ENCODE peak calls at places on chromosomes 6 and 20, in ten cellular contexts. N is GM10248, E is AG04449, K is PC-9, P is HFFc6, U is GM20000, I is left ventricle myocardium inferior, F is right lobe of liver, L is fibroblast of pulmonary artery, C is lower leg skin. H is an unnamed sample.

GRCh38 chr6:17705428-17705777 is 1.3 kb downstream of the NUP153 start:
- DNase-seq in E (no peak), P (peak), U (peak), L (peak), K (peak), N (peak), C (no peak), F (no peak), I (no peak), H (no peak)

GRCh38 chr20:63973636-63974401 is 4.1 kb upstream of the ZNF512B start:
- DNase-seq in E (no peak), U (peak), L (peak), F (peak), K (peak), I (peak), C (peak), N (peak), P (peak), H (peak)

GRCh38 chr6:24273471-24273870 is 84.4 kb downstream of the DCDC2 start:
- DNase-seq in U (no peak), I (no peak), P (no peak), E (no peak), F (no peak), K (no peak), C (no peak), L (no peak), N (no peak), H (no peak)

GRCh38 chr6:158960046-158960445 is 40.0 kb downstream of the RSPH3 start:
- DNase-seq in N (no peak), K (no peak), P (no peak), C (no peak), E (no peak), F (no peak), U (no peak), I (no peak), L (no peak), H (no peak)

GRCh38 chr6:111995409-111995808 is 58.5 kb upstream of the CCN6 start:
- DNase-seq in K (no peak), F (no peak), I (no peak), L (no peak), C (no peak), E (no peak), U (no peak), N (no peak), P (peak), H (no peak)

GRCh38 chr6:44661221-44661609 is 273.7 kb downstream of the CDC5L start:
- DNase-seq in F (no peak), K (peak), N (no peak), I (no peak), U (no peak), L (no peak), C (no peak), E (peak), P (peak), H (no peak)

GRCh38 chr20:62739581-62740285 is 31.1 kb downstream of the NTSR1 start:
- DNase-seq in P (peak), K (peak), N (no peak), I (peak), F (peak), U (no peak), C (no peak), L (no peak), E (no peak), H (peak)

GRCh38 chr6:16947461-16948159 is 154.2 kb upstream of the STMND1 start:
- DNase-seq in U (no peak), C (peak), L (peak), E (peak), F (no peak), P (peak), K (peak), N (no peak), I (no peak), H (no peak)

GRCh38 chr20:53149652-53150205 is 177.6 kb downstream of the TSHZ2 start:
- DNase-seq in I (no peak), C (no peak), E (no peak), U (no peak), P (no peak), K (no peak), N (no peak), L (no peak), F (no peak), H (no peak)

DNA sequence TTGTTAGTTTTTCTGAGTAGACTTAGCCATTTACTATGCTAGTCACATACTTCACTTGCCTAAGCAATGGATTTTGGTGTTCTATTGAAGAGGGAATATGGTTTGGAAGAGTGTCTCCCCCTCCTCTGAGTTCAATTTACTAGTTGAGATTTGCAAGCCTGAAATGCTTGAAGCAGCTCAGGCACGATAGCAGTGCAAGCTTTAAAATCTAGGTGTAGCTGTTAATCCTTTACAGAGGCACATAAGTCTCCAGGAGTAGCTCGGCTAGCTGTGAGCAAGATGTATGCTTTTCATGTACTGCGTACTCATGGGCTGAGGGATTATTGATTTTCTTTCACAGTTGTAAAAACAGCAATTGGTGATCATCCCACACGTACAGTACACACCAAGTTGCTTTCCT is 745 bp downstream of the FLRT3 start:
- DNase-seq in K (no peak), U (no peak), N (no peak), F (no peak), E (no peak), L (peak), I (no peak), C (no peak), P (no peak), H (no peak)
- TF ChIP-seq CTCF in K (no peak), U (no peak), N (no peak), F (no peak), E (no peak), L (no peak), I (no peak), C (no peak), P (no peak), H (no peak)

GRCh38 chr6:36873612-36874011 is 991 bp downstream of the PPIL1 start:
- DNase-seq in K (no peak), U (peak), I (no peak), F (no peak), L (no peak), N (no peak), C (no peak), P (no peak), E (no peak), H (no peak)
- TF ChIP-seq CTCF in K (peak), U (no peak), I (no peak), F (no peak), L (peak), N (no peak), C (no peak), P (peak), E (no peak), H (no peak)

GRCh38 chr6:50977796-50978195 is 159.1 kb downstream of the TFAP2B start:
- DNase-seq in I (no peak), U (no peak), E (no peak), F (no peak), P (no peak), K (no peak), C (no peak), N (no peak), L (no peak), H (no peak)

GRCh38 chr6:50976907-50977306 is 158.2 kb downstream of the TFAP2B start:
- DNase-seq in F (no peak), N (no peak), C (no peak), K (no peak), L (no peak), I (no peak), E (no peak), P (no peak), U (no peak), H (no peak)

GRCh38 chr6:50974319-50974718 is 155.6 kb downstream of the TFAP2B start:
- DNase-seq in F (no peak), U (no peak), I (no peak), K (no peak), N (no peak), E (no peak), P (no peak), L (no peak), C (no peak), H (no peak)

GRCh38 chr6:50973464-50973863 is 154.8 kb downstream of the TFAP2B start:
- DNase-seq in C (no peak), K (no peak), N (no peak), U (no peak), F (no peak), I (no peak), E (no peak), L (no peak), P (no peak), H (no peak)

DNA sequence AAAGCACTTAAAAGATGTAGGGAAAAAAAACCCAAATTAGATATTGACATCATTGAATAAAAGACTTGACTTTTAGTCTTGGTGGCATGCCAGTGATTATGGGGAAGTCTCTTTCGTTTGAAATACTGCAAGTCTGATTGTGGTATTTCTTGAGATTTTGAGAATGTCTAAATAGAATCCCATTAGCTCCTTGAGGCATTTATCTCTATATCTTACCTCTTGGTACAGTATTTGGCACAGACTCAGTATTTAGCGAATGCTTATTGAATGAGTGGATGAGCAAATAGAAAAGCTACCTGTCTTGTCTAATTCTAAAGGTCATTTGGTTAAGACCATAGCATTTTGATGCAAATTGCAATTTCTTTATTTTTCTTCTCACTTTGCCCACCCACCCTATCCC is 156.5 kb downstream of the TFAP2B start:
- DNase-seq in U (no peak), C (no peak), N (no peak), L (no peak), E (no peak), P (no peak), F (no peak), I (no peak), K (no peak), H (no peak)
- TF ChIP-seq CTCF in U (no peak), C (no peak), N (no peak), L (no peak), E (no peak), P (no peak), F (no peak), I (no peak), K (no peak), H (no peak)

GRCh38 chr6:37136821-37137200 is 33.1 kb upstream of the PIM1 start:
- DNase-seq in P (no peak), F (no peak), L (no peak), K (no peak), I (no peak), N (no peak), E (no peak), C (no peak), U (no peak), H (no peak)

GRCh38 chr6:37137881-37138568 is 31.9 kb upstream of the PIM1 start:
- DNase-seq in U (no peak), N (no peak), E (no peak), F (no peak), K (no peak), L (peak), C (no peak), P (peak), I (no peak), H (no peak)

GRCh38 chr6:37135835-37136694 is 33.9 kb upstream of the PIM1 start:
- DNase-seq in L (peak), I (no peak), P (no peak), E (no peak), U (no peak), C (no peak), N (no peak), K (peak), F (no peak), H (no peak)

GRCh38 chr6:37139223-37139962 is 30.6 kb upstream of the PIM1 start:
- DNase-seq in E (no peak), I (no peak), K (no peak), C (no peak), L (peak), N (no peak), P (no peak), F (no peak), U (no peak), H (no peak)

GRCh38 chr6:37137201-37137880 is 32.6 kb upstream of the PIM1 start:
- DNase-seq in C (no peak), L (peak), F (no peak), E (peak), P (peak), I (no peak), U (peak), N (peak), K (peak), H (peak)
- TF ChIP-seq CTCF in C (no peak), L (no peak), F (no peak), E (no peak), P (no peak), I (no peak), U (no peak), N (no peak), K (no peak), H (no peak)

DNA sequence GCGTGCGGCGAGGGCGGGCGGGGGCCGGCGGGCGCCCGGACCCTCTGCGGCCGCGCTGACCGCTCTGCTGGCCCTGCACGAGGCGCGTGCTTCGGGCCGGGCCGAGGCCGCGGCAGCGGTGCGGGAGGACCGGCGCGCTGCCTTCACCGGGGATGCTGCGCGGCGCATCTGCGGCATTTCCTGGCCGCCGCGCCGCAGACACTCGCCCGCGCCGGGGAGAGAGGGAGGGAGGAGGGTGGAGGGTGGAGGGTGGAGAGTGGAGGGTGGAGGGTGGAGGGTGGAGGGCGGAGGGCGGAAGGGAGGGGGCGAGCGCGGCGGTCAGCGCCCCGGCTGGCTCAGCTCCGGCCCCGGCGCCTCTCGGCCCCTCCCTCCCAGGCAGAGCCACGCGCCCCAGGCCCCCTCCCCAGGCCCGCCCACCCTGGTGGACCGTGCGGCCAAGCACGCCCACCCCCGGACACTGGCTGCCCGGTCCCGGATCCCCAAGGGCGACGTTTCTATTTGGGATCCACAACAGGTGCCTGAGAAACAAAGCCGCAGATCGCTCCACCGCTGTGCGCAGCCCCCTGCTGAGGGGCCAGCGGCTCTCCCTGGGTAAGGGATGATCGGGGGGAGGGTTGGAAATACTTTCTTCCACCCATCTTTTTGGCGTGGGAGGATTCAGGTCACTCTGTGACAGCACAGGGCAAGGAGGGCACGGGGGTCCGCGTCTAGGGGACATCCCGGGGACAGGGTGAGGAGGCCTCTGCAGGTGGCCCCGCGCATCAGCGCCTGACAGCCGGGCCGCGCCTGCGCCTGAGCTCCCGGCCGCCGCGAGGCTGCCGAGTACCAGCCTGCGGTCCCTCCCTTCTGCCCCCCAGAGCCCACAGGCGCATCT is 111.2 kb upstream of the BEND6 start:
- DNase-seq in K (peak), U (peak), P (peak), F (peak), I (peak), E (no peak), C (peak), N (peak), L (peak), H (peak)
- TF ChIP-seq CTCF in K (peak), U (peak), P (peak), F (peak), I (peak), E (peak), C (no peak), N (peak), L (no peak), H (peak)

GRCh38 chr6:167996424-167997199 is 859 bp upstream of the KIF25 start:
- DNase-seq in C (peak), L (no peak), P (no peak), E (no peak), K (no peak), U (no peak), F (no peak), N (no peak), I (no peak), H (no peak)
- TF ChIP-seq CTCF in C (no peak), L (no peak), P (no peak), E (no peak), K (no peak), U (no peak), F (no peak), N (no peak), I (no peak), H (no peak)

H was measured in glutamatergic neuron.